ENCODE peak calls at places on chromosomes 16 and 17, in four cellular contexts. V is A549; W is CD4-positive, alpha-beta T cell; X is IMR-90. E is an unnamed sample.

GRCh38 chr17:29906969-29907368 is 23.1 kb downstream of the SSH2 start:
- DNase-seq in V (no peak), W (no peak), X (no peak), E (no peak)

GRCh38 chr16:20391045-20391444 is 13.5 kb downstream of the PDILT start:
- DNase-seq in V (no peak), W (no peak), X (no peak), E (no peak)

GRCh38 chr16:56576585-56577299 is 11.9 kb downstream of the MT4 start:
- DNase-seq in V (peak), W (peak), X (peak), E (no peak)

GRCh38 chr17:72456026-72456569 is 335.3 kb downstream of the SOX9 start:
- DNase-seq in V (peak), W (no peak), X (peak), E (no peak)

GRCh38 chr17:1486802-1487695 is 5.4 kb downstream of the MYO1C start:
- DNase-seq in V (peak), W (peak), X (no peak), E (peak)

GRCh38 chr16:28504707-28505404 is 1.8 kb downstream of the IL27 start:
- DNase-seq in V (no peak), W (no peak), X (no peak), E (no peak)

GRCh38 chr16:31420037-31420436 is 8.1 kb downstream of the COX6A2 start:
- DNase-seq in V (no peak), W (no peak), X (no peak), E (no peak)

GRCh38 chr16:15990902-15991301 is 41.5 kb downstream of the ABCC1 start:
- DNase-seq in V (no peak), W (no peak), X (no peak), E (no peak)

GRCh38 chr17:76969598-76970172 is 101.5 kb downstream of the MGAT5B start:
- DNase-seq in V (no peak), W (no peak), X (no peak), E (no peak)

GRCh38 chr16:88327566-88328312 is 55.0 kb upstream of the ZNF469 start:
- DNase-seq in V (no peak), W (no peak), X (no peak), E (no peak)

GRCh38 chr17:50440172-50440837 is 14.3 kb downstream of the ACSF2 start:
- DNase-seq in V (no peak), W (no peak), X (no peak), E (no peak)

GRCh38 chr16:21950782-21951521 is 2.2 kb upstream of the UQCRC2 start:
- DNase-seq in V (peak), W (no peak), X (peak), E (no peak)

GRCh38 chr16:12613131-12613991 is 190.3 kb downstream of the CPPED1 start:
- DNase-seq in V (peak), W (no peak), X (peak), E (peak)

GRCh38 chr17:36851230-36851629 is 86.0 kb upstream of the LHX1 start:
- DNase-seq in V (peak), W (no peak), X (peak), E (no peak)

GRCh38 chr16:31130336-31130812 is 5.2 kb downstream of the PRSS8 start:
- DNase-seq in V (no peak), W (no peak), X (no peak), E (no peak)

GRCh38 chr17:61635913-61636432 is 45.0 kb upstream of the NACA2 start:
- DNase-seq in V (peak), W (peak), X (peak), E (no peak)

GRCh38 chr16:58421529-58421928 is 29.3 kb downstream of the GINS3 start:
- DNase-seq in V (no peak), W (no peak), X (peak), E (no peak)

GRCh38 chr17:62780273-62780672 is 27.8 kb downstream of the MARCHF10 start:
- DNase-seq in V (no peak), W (no peak), X (no peak), E (no peak)

GRCh38 chr17:34581446-34582184 is 2.2 kb downstream of the TMEM132E start:
- DNase-seq in V (no peak), W (no peak), X (no peak), E (no peak)

GRCh38 chr17:34579017-34579946 is at the start of gene TMEM132E:
- DNase-seq in V (peak), W (no peak), X (peak), E (no peak)

GRCh38 chr17:34579979-34580684 is 750 bp downstream of the TMEM132E start:
- DNase-seq in V (peak), W (no peak), X (no peak), E (no peak)

GRCh38 chr17:34582185-34582900 is 3.0 kb downstream of the TMEM132E start:
- DNase-seq in V (no peak), W (no peak), X (no peak), E (no peak)

GRCh38 chr17:34580685-34581445 is 1.5 kb downstream of the TMEM132E start:
- DNase-seq in V (no peak), W (no peak), X (no peak), E (no peak)
- TF ChIP-seq CTCF in V (no peak), W (no peak), X (no peak), E (no peak)

DNA sequence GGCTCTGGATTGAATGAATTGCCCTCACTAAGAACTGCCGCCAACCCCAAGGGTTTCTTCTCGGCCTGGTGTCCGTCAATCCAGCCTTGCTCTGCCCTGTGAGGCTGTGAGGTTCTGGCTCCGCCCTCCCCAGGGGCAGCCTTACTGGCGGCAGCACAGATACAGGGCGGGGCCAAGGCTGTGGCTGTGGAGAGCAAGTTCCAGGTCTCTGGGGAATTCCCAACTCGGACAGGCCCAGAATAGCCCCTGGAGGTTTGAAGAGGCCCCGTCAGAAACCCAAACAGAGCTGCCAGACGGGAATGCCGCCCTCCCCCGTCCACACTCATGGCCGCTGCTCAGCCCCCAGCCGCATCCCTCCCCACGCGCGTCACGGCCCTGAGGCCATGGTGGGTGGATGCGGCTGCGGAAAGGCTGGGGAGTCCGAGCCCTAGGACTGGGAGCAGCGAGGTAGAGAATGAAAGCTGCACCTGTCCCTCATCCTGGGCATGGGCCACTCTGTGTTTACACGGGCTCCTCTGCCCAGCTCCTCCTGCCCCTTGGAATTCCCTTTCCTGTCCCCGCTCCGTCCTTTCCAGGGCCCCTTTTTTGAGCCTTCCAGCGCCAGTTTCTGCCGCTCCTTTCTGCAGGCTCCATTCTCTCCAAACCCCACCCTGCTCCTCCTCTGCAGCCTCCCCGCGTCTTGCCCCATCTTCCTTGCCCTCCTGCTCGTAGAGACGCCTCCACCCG is 660 bp upstream of the PRRT2 start:
- DNase-seq in V (peak), W (peak), X (peak), E (peak)
- TF ChIP-seq CTCF in V (no peak), W (no peak), X (no peak), E (no peak)

DNA sequence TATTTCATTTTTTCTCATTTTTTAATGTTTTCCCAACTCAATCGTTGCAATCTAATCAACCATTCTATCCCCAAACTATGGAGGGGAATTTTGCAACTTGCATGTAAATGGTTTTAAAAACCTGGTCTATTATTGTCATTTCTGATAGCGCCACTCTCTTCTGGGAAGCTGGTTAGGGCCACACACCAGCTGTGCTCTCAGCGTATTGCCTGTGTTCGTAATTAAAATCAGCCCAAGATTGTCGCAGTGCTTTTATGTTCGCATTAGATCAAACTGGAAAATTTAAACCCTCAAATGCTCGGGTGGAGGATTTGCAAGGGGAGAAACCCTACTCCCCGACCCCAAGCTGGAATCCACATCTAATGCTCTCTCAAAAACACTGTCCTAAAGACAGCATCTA is 123.5 kb upstream of the CACNG5 start:
- DNase-seq in V (no peak), W (no peak), X (no peak), E (no peak)
- TF ChIP-seq CTCF in V (no peak), W (no peak), X (no peak), E (no peak)

DNA sequence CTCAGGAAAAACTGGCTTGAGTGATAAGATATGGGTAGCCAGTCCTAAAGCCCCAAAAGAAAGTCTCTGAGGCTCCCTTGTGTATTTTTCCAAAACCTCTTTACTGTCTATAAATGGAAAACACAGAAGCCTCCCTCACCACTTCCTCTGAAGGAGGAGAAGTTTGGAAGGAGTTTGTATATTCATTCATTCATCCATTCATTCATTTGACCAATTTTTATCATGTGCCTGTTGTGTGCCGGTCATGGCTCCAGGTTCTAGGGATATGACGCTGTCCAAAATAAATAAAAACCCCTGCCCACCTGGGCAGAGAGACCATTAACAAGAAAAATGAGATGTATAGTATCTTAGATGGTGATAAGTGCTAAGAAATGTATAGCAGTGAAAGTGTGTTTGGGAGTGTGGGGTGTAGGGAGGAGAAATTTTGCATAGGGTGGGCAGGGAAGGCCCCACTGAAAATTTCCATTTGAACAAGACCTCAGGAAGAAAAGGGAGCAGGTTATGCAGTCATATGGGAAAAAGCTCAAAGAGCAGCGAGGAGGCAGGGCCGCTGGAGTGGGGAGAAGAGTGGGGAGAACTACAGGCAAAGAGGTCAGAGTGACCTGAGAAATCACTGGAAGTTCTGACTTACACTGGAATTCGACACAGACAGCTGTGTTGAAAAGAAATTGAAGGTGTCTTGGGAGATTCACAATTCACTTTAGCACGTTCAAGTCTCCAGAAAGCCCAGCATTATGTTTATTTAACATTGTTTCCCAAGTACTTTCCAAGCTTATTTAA is 6.1 kb upstream of the WIPI1 start:
- DNase-seq in V (no peak), W (no peak), X (no peak), E (no peak)
- TF ChIP-seq CTCF in V (no peak), W (peak), X (no peak), E (peak)

GRCh38 chr17:79839363-79840203 is at the start of gene CBX4:
- DNase-seq in V (peak), W (peak), X (peak), E (peak)

GRCh38 chr17:79837888-79838540 is 1.2 kb downstream of the CBX4 start:
- DNase-seq in V (no peak), W (no peak), X (no peak), E (no peak)

GRCh38 chr17:79840204-79840988 is 1.2 kb upstream of the CBX4 start:
- DNase-seq in V (peak), W (no peak), X (peak), E (no peak)

GRCh38 chr17:79836952-79837887 is 2.0 kb downstream of the CBX4 start:
- DNase-seq in V (peak), W (no peak), X (peak), E (no peak)

DNA sequence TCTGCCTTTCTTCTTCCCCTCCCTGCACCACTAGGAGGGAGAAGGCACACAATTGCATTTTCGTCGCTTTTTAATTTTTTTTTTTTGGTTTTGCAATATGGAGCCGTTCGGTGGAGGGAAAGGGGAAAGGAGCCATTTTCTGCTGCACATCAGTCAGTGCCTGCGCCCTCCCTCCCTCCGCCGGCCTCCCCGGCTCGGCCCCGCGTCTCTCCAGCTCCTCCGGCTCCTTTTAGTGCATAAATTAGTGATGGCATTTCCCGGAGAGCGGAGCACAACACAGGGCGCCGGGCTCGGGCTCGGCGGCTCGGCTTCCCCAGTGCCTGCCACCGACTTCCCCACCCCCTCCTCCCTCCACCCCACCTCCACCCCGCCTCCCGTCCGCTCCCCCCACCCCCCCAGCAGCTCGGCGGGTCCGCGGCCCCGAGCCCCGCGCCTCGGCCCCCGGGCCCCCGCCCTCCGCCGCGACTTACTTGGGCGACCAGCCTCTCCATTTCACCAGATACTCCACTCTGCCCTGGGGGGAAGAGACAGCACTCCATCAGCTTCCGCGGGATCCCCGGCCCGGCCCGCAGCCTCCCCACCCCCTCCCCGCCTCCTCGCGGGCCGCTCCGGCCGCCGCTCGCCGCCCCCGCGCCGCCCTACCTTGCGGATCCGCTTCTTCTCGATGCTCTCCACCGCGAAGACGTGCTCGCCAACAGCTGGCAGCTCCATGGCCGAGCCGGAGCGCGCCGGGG is 532 bp downstream of the CBX4 start:
- DNase-seq in V (peak), W (no peak), X (peak), E (no peak)
- TF ChIP-seq CTCF in V (no peak), W (no peak), X (peak), E (peak)

DNA sequence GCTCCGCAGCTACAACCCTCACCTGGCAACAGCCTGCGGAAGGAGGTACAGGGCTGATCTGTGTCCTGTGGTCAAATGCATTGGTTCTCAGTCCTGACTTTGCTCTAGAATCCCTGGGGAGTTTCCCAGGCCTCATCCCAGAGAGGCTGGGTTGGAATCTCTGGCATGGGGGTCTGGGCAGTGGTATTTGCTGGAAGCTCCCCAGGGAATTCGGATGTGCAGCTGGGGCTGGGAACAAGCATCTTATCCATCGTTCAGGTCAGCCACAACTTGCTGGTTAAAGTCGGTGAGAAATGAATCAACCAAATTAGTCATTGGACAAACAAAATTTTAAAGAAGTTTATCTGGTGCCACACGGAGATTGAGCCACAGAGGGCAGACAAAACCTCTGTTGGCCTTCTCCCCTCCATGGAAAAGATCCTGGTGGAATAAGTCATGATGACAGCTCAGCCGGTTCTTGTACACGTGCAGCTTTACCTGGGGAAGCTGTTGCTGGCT is 231.2 kb downstream of the FOXL1 start:
- DNase-seq in V (peak), W (no peak), X (peak), E (no peak)
- TF ChIP-seq CTCF in V (peak), W (no peak), X (peak), E (peak)

DNA sequence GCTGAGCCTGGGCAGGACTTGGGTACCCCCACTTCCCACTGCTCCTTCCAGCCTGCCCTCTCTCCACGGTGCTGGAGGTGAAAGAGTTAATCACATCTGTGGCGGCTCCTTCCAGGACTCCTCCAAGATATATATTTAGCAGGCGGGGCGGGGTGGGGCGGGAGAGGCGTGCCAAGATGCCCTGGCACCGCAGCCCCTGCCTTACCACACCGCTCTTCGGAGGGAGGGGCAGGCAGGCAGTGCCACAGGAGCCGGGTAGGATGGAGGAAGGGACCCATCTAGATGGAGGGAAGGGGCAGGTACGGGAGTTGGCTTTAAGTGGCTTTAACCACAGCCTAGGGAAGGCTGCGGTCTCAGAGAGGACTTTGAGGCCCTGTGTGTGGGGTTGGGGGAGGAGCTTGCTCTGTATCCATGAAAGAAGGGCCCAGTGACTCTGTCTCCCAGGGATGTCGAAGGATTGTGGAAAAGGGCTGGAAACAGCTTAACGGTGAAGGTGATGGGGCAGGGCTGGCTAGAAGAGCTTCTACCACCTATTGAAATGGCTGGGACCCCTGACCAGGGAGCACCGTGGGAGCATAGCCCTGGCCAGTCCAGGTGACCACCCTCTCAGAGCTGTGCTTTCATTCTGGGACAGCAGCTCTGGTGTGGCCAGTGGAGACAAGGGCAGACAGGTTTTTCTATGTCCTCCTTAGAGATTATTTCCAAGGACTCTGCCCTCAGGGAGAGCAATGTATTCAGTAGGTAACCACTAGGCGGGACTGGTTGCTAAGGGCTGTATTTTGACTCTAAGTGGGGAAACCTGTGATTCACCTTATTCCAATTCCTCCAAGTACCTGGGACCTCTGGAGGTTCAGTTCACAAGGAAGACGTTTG is 13.0 kb downstream of the GPR142 start:
- DNase-seq in V (peak), W (no peak), X (no peak), E (no peak)
- TF ChIP-seq CTCF in V (peak), W (no peak), X (no peak), E (no peak)